ENCODE peak calls at places on chromosomes 7 and 10, in eight cellular contexts. H is natural killer cell, V is EL, K is A673, G is GM13976, T is AG09309, B is stromal cell of bone marrow, D is fibroblast of gingiva. E is an unnamed sample.

GRCh38 chr10:127715782-127716378 is 21.1 kb upstream of the FOXI2 start:
- DNase-seq in B (peak; percentile 2), D (no peak), H (no peak), V (peak; percentile 8), T (no peak), K (peak; percentile 54), G (peak; percentile 26), E (peak; percentile 14)

GRCh38 chr7:94529516-94529915 is 19.9 kb downstream of the CASD1 start:
- DNase-seq in H (no peak), B (peak; percentile 51), T (peak; percentile 38), D (peak; percentile 25), G (no peak), V (peak; percentile 75), K (peak; percentile 15), E (peak; percentile 43)

GRCh38 chr7:140641532-140642191 is 1.0 kb upstream of the DENND2A start:
- DNase-seq in G (no peak), K (no peak), B (no peak), H (no peak), T (no peak), D (no peak), V (no peak), E (no peak)

GRCh38 chr10:103451091-103451801 is 924 bp downstream of the CALHM2 start:
- DNase-seq in V (peak; percentile 90), H (peak; percentile 37), B (peak; percentile 52), T (no peak), D (peak; percentile 69), G (peak; percentile 67), K (peak; percentile 46), E (peak; percentile 42)

GRCh38 chr7:143008007-143008901 is 18.7 kb downstream of the OR9A2 start:
- DNase-seq in T (no peak), G (peak; percentile 64), D (peak; percentile 53), V (peak; percentile 55), B (peak; percentile 37), K (peak; percentile 77), H (peak; percentile 78), E (peak; percentile 78)

GRCh38 chr7:107581387-107582013 is 1.5 kb downstream of the BCAP29 start:
- DNase-seq in T (no peak), H (no peak), G (no peak), V (no peak), K (no peak), B (no peak), D (peak; percentile 73), E (no peak)

GRCh38 chr7:17943006-17943405 is 2.7 kb upstream of the SNX13 start:
- DNase-seq in D (no peak), V (no peak), G (no peak), B (no peak), K (no peak), T (no peak), H (no peak), E (no peak)

GRCh38 chr7:49852619-49853462 is 79.4 kb downstream of the VWC2 start:
- DNase-seq in V (peak; percentile 12), D (peak; percentile 7), H (no peak), G (peak; percentile 70), K (peak; percentile 44), B (peak; percentile 31), T (peak; percentile 8), E (peak; percentile 52)

GRCh38 chr7:30965883-30966282 is 2.1 kb downstream of the GHRHR start:
- DNase-seq in H (no peak), K (no peak), T (no peak), D (no peak), G (no peak), V (no peak), B (no peak), E (no peak)

GRCh38 chr10:16673443-16673842 is 143.8 kb downstream of the RSU1 start:
- DNase-seq in G (no peak), H (no peak), B (no peak), T (no peak), D (no peak), V (no peak), K (no peak), E (no peak)

GRCh38 chr7:36535866-36536664 is 146.4 kb downstream of the ANLN start:
- DNase-seq in D (no peak), T (no peak), V (peak; percentile 23), B (no peak), K (no peak), H (no peak), G (no peak), E (no peak)

GRCh38 chr10:4847580-4848020 is 21.6 kb downstream of the AKR1E2 start:
- DNase-seq in V (peak; percentile 70), H (no peak), G (no peak), T (peak; percentile 50), B (peak; percentile 51), D (peak; percentile 80), K (peak; percentile 27), E (peak; percentile 89)

E was measured in fibroblast of pulmonary artery.